ENCODE peak calls at places on chromosomes 16 and 17, in four cellular contexts. Y is spleen, B is ovary, A is prostate gland. C is an unnamed sample.

GRCh38 chr16:67163164-67163902 is 1.2 kb upstream of the HSF4 start:
- DNase-seq in B (peak), A (peak), Y (peak), C (peak)

GRCh38 chr17:76492989-76493501 is 8.2 kb downstream of the RHBDF2 start:
- DNase-seq in Y (peak), A (no peak), B (peak), C (peak)

GRCh38 chr17:34199449-34199848 is 55.6 kb upstream of the CCL2 start:
- DNase-seq in A (no peak), Y (no peak), B (no peak), C (no peak)

GRCh38 chr16:4337540-4338088 is 13.5 kb downstream of the PAM16 start:
- DNase-seq in A (no peak), B (no peak), Y (no peak), C (no peak)

GRCh38 chr16:66933776-66934137 is 445 bp downstream of the CIAO2B start:
- DNase-seq in A (no peak), Y (no peak), B (no peak), C (no peak)

GRCh38 chr16:89738538-89739317 is 17.4 kb downstream of the ZNF276 start:
- DNase-seq in Y (no peak), B (no peak), A (no peak), C (no peak)

GRCh38 chr17:31281061-31281460 is 16.0 kb downstream of the OMG start:
- DNase-seq in B (no peak), Y (no peak), A (no peak), C (no peak)

GRCh38 chr16:61581417-61582046 is 454.7 kb downstream of the CDH8 start:
- DNase-seq in Y (peak), A (no peak), B (no peak), C (no peak)

GRCh38 chr16:16915771-16916170 is 536.8 kb downstream of the NPIPA7 start:
- DNase-seq in B (no peak), A (no peak), Y (no peak), C (no peak)

GRCh38 chr16:1821861-1822611 is 4.6 kb downstream of the HAGH start:
- DNase-seq in B (no peak), Y (peak), A (no peak), C (no peak)

GRCh38 chr16:85812031-85812807 is 12.7 kb downstream of the COX4I1 start:
- DNase-seq in A (no peak), Y (no peak), B (no peak), C (no peak)

GRCh38 chr17:31308372-31308905 is 5.4 kb downstream of the EVI2B start:
- DNase-seq in B (no peak), Y (no peak), A (no peak), C (no peak)

GRCh38 chr16:85699628-85700027 is 10.9 kb upstream of the GINS2 start:
- DNase-seq in A (no peak), B (no peak), Y (no peak), C (no peak)

GRCh38 chr17:32819035-32819434 is 57.9 kb downstream of the MYO1D start:
- DNase-seq in A (no peak), Y (no peak), B (no peak), C (no peak)

GRCh38 chr17:49210158-49211029 is at the start of the genes ABI3 and GNGT2:
- DNase-seq in B (no peak), A (no peak), Y (peak), C (no peak)
- TF ChIP-seq POLR2A in B (no peak), A (no peak), Y (peak), C (no peak)

DNA sequence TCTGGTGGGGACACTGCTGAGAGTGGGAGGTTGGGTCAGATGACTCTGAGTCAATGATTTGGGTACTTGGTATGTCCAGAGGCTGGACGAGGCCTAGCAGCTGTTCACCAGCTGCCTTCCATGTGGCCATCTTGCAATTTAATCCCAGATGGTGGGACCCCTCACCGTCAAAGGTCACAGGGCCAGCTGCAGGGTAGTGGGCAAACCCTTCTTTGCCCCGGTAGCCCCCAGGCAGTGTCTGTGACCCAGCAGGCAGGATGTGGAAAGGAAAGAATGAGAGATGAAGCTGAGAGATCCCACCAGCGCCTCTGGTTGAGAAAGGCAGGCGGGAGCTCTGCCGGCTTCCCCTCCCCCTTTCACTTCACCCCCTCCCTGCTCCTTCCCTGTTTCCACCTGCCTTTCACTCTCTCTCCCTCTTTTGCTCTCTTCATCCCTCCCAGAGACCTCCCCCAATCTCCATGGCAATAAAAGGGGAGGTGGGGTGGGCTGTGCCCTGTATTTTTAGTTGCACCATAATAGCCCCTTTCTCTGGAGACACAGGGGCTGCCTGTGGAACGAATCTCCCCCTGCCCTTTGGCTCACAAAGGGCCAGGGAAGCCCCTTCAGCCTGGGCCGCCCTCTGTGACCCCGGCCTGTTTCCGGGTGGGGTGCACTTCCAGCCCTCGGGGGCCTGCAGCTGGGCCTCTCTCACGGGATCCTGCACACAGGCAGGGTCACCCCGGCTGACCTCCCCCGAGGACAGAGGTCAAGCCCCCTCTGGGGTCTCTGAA is 20.2 kb downstream of the CDK5RAP3 start:
- DNase-seq in B (no peak), Y (peak), A (no peak), C (no peak)
- TF ChIP-seq POLR2A in B (no peak), Y (no peak), A (no peak), C (no peak)

DNA sequence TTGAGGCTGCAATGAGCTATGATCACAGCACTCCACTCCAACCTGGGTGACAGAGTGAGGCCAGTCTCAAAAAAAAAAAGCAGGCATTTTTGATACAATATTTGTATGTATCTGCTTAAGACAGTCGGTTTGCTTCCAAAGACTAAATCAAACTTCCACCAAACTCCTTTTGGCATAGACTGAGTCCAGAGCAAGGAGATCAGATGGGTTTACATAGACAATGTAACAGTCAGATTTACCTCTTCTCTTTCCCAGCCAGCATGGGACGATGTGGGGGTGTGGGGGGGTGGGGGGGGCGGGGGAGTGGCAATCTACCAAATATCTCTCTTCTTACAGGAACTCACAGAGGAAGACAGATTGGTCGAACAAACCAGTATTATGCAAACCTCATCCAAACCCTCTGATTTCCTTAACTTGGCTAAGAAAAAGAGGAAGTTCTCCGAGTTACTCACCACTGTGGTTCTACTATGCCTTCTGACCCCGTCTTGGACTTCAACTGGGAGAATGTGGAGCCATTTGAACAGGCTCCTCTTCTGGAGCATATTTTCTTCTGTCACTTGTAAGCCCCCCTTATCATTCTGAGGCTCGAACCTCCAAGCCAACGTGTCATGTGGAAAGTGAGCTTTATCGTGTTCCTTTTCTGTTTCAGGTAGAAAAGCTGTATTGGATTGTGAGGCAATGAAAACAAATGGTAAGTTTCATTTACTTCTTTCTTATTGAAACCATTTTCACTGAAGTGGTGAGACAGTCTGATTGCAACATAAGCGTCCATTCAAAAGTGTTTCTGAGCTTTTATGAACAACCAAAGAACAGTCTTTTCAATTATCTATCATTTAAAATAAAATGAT is at the start of gene MILR1:
- DNase-seq in Y (no peak), B (peak), A (no peak), C (peak)
- TF ChIP-seq POLR2A in Y (no peak), B (no peak), A (no peak), C (no peak)

DNA sequence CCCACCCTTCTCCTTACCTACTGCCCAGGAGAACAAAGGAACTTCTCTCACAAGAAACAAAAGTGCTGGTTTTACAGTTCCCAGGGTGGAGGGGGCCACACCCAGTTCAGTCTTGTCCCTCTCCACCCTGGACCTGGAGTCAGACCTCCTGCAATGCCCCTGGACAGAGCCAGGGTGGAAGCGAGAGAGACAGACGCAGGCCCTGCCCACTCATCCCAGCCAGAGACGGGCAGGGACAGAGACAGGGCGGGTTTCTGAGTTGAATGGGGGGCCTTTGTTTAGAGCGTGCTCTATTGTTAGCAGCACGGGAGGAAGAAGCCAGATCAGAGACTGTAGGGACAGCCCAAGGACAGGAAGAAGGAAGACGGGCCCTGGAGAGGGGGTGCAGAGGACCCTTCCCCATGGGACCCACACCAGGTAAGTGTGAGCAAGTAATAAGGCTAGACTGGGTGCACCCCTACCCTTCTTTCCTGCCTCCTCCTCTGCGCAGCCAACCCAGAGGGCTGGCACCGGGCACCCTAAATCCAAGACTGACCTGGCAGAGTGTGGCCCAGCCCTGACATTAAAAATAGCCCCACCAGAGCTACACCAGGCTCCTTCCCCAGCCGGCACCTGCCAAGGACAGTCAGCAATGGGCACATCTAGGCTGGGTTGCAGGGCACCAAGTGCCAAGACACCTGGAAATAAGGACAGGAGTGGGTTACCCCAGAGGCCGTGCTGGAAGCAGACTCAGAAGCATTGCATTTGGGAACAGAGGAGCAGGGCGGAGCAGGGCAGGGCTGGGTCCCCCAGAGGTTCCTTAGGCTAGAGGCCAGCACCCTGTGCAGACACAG is 10.9 kb downstream of the JUP start:
- DNase-seq in B (no peak), Y (no peak), A (no peak), C (peak)
- TF ChIP-seq POLR2A in B (no peak), Y (no peak), A (no peak), C (no peak)

GRCh38 chr17:63446218-63446980 is at the start of gene CYB561:
- DNase-seq in A (peak), Y (peak), B (peak), C (peak)
- TF ChIP-seq POLR2A in A (peak), Y (no peak), B (peak), C (peak)

GRCh38 chr16:26606381-26607150 is 460.2 kb upstream of the C16orf82 start:
- DNase-seq in A (no peak), Y (no peak), B (no peak), C (no peak)
- TF ChIP-seq POLR2A in A (no peak), Y (no peak), B (no peak), C (no peak)

GRCh38 chr17:58630883-58631522 is 60.8 kb downstream of the TEX14 start:
- DNase-seq in B (peak), Y (no peak), A (peak), C (peak)
- TF ChIP-seq POLR2A in B (peak), Y (no peak), A (no peak), C (no peak)

DNA sequence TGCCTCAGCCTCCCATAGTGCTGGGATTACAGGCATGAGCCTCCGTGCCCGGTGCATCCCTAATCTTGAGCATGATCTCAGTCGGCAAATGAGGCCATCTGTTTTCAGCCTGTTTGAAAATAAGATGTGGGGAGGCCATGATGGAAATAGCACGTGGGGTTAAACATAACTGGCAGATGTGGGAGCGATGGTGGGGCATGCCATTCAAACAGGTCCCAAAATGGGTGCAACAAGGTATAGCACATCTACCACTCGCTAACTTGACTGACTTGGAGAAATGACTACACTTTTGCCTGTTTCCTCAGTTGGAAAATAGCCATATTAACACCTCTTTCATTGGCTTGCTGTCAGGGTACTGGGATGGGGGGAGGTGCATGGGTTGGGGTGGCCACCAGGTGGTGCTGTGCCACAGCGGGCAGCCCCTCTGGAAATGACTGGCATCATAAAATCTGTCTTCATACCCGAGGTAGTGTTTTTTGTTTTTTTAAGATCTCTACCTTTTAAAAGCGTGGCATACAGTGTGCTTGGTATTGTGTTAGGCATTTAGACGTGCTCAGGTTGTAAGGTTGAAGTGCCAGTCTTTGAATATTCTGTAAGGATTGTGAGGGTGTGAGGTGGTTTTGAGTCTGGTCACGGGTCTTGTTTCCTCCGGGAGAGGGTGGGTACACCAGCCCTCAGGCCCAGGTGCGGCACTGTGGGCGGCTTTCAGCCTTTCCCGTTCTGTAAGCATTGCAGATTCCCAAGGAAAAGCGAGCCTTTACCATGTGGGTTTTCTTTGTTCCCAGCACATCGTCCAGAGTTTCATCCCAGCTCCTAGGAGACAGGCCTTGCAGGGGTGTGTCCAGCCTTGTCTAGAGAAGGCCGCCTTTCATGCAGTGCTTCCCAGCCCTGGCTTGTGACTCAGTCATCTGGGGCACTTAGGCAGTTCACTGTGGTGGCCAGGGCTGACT is 2.9 kb upstream of the TTYH2 start:
- DNase-seq in A (peak), Y (peak), B (no peak), C (no peak)
- TF ChIP-seq POLR2A in A (no peak), Y (no peak), B (no peak), C (no peak)